ENCODE peak calls at places on chromosome 9, in nine cellular contexts. A, V, P, J, N, C, I, D and U are unnamed samples.

GRCh38 chr9:124835026-124835501 is 18.2 kb upstream of the WDR38 start:
- DNase-seq in A (peak), V (no peak), P (peak), J (no peak), N (peak), C (peak), I (peak), D (peak), U (peak)

GRCh38 chr9:4293293-4293931 is 6.5 kb downstream of the GLIS3 start:
- DNase-seq in A (no peak), V (no peak), P (peak), J (no peak), N (no peak), C (no peak), I (no peak), D (no peak), U (no peak)

GRCh38 chr9:130118841-130119520 is 53.2 kb upstream of the NCS1 start:
- DNase-seq in A (no peak), V (no peak), P (no peak), J (no peak), N (no peak), C (no peak), I (no peak), D (no peak), U (no peak)

GRCh38 chr9:95305770-95306492 is 11.6 kb downstream of the FANCC start:
- DNase-seq in A (no peak), V (no peak), P (peak), J (no peak), N (no peak), C (no peak), I (no peak), D (no peak), U (no peak)

GRCh38 chr9:124345751-124346281 is 69.4 kb downstream of the PSMB7 start:
- DNase-seq in A (no peak), V (no peak), P (no peak), J (no peak), N (no peak), C (no peak), I (no peak), D (no peak), U (no peak)

GRCh38 chr9:123064662-123065061 is 31.2 kb downstream of the GPR21 start:
- DNase-seq in A (no peak), V (no peak), P (no peak), J (no peak), N (no peak), C (no peak), I (no peak), D (no peak), U (no peak)

GRCh38 chr9:15785584-15785983 is 232.7 kb downstream of the CCDC171 start:
- DNase-seq in A (no peak), V (no peak), P (no peak), J (no peak), N (no peak), C (no peak), I (no peak), D (no peak), U (no peak)

GRCh38 chr9:108048406-108049025 is 558.9 kb upstream of the KLF4 start:
- DNase-seq in A (no peak), V (no peak), P (no peak), J (no peak), N (no peak), C (no peak), I (no peak), D (no peak), U (no peak)

GRCh38 chr9:36597412-36598178 is 24.9 kb downstream of the MELK start:
- DNase-seq in A (no peak), V (peak), P (peak), J (no peak), N (no peak), C (no peak), I (no peak), D (no peak), U (no peak)

GRCh38 chr9:127904518-127904887 is 5.1 kb upstream of the ST6GALNAC6 start:
- DNase-seq in A (no peak), V (no peak), P (no peak), J (no peak), N (no peak), C (peak), I (peak), D (no peak), U (peak)

GRCh38 chr9:36399980-36400331 is at the start of gene RNF38:
- DNase-seq in A (no peak), V (no peak), P (no peak), J (no peak), N (no peak), C (no peak), I (no peak), D (no peak), U (no peak)

GRCh38 chr9:3880851-3881250 is 355.1 kb upstream of the RFX3 start:
- DNase-seq in A (no peak), V (no peak), P (peak), J (no peak), N (no peak), C (no peak), I (no peak), D (no peak), U (no peak)

GRCh38 chr9:115672477-115673316 is 480.9 kb upstream of the PAPPA start:
- DNase-seq in A (no peak), V (no peak), P (peak), J (no peak), N (no peak), C (no peak), I (no peak), D (no peak), U (no peak)

GRCh38 chr9:78557540-78557939 is 260.6 kb downstream of the PSAT1 start:
- DNase-seq in A (no peak), V (no peak), P (no peak), J (no peak), N (no peak), C (no peak), I (no peak), D (no peak), U (no peak)

GRCh38 chr9:123604861-123605260 is 248.9 kb downstream of the CRB2 start:
- DNase-seq in A (no peak), V (no peak), P (no peak), J (no peak), N (no peak), C (no peak), I (no peak), D (no peak), U (no peak)

DNA sequence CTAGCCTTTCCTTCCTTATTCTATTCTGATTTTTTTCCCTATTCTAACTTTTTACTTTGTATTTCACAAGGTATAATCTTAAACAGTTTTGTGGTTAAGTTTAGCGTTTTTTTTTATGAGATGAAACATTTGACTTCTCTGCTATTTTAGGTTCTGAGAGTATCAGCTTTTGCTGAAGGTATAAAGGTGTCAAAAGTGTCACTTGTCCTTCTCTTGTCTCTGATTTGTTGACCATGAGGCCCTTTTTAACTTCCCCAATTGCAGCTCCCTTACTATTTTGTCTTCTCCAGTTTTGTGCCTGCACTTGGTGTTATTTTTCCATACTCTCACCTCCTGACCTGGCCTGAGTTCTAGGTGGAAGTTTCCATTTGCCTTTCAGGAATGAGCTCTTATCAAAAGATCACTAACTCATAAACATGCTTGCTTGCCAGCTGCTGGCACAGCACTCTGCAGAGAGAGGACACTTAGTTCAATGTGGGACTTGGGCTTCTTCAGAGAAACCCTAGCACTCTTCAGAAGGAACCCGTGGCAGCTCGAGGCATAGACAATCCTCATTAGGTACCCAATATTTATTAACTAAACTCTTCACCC is 106.6 kb downstream of the FRMD3 start:
- DNase-seq in A (peak), V (no peak), P (peak), J (peak), N (peak), C (peak), I (no peak), D (peak), U (no peak)
- H3K27ac ChIP-seq in A (peak), V (no peak), P (peak), J (peak), N (peak), C (peak), I (peak), D (peak), U (no peak)

GRCh38 chr9:137161558-137162483 is 8.0 kb downstream of the LRRC26 start:
- DNase-seq in A (no peak), V (peak), P (peak), J (no peak), N (no peak), C (no peak), I (no peak), D (no peak), U (no peak)

GRCh38 chr9:137160054-137160425 is 9.8 kb downstream of the LRRC26 start:
- DNase-seq in A (no peak), V (no peak), P (no peak), J (no peak), N (no peak), C (no peak), I (no peak), D (no peak), U (no peak)

GRCh38 chr9:137162505-137163100 is 7.2 kb downstream of the LRRC26 start:
- DNase-seq in A (peak), V (no peak), P (peak), J (no peak), N (peak), C (peak), I (no peak), D (no peak), U (no peak)

GRCh38 chr9:137159105-137160053 is 10.5 kb downstream of the LRRC26 start:
- DNase-seq in A (no peak), V (no peak), P (no peak), J (no peak), N (no peak), C (no peak), I (no peak), D (no peak), U (no peak)

DNA sequence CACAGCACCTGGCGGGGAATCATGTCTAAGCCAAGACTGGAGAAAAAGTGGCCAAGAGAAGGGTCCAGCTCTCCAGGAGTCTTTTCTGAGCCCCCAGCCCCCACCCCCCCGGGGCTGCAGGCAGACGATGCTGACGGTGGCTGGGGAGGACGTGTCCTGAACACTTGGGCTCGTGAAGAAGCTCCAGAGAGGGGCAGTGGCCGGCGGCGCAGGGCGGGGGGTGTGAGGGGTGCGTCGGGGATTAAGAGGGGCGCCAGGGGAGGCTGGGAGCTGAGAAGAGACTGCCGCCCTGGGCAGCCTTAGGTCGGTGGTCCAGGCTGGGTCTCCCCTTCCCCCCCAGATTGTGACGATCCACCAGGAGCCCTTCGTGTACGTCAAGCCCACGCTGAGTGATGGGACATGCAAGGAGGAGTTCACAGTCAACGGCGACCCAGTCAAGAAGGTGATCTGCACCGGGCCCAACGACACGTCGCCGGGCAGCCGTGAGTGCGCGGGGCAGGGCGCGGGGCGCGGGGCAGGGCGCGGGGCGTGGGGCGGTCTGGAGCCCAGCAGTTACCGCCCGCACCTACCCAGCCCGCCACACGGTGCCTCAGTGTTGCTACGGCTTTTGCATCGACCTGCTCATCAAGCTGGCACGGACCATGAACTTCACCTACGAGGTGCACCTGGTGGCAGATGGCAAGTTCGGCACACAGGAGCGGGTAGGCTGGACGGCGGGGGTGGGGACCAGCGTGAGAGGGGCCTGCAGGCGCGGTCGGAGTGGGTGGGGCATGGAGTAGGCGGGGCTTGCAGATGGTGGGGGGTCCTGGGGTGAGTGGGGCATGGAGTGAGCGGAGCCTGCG is 8.9 kb downstream of the LRRC26 start:
- DNase-seq in A (no peak), V (no peak), P (no peak), J (no peak), N (no peak), C (no peak), I (no peak), D (no peak), U (no peak)
- H3K4me3 ChIP-seq in A (no peak), V (no peak), P (peak), J (no peak), N (no peak), C (no peak), I (no peak), D (no peak), U (no peak)

GRCh38 chr9:136119259-136120118 is 814 bp upstream of the TMEM250 start:
- DNase-seq in A (no peak), V (peak), P (peak), J (peak), N (peak), C (no peak), I (no peak), D (peak), U (no peak)

GRCh38 chr9:136118061-136118366 is 661 bp downstream of the TMEM250 start:
- DNase-seq in A (peak), V (peak), P (no peak), J (no peak), N (no peak), C (no peak), I (no peak), D (no peak), U (no peak)

GRCh38 chr9:136120119-136120393 is 1.4 kb upstream of the TMEM250 start:
- DNase-seq in A (no peak), V (no peak), P (no peak), J (no peak), N (peak), C (no peak), I (no peak), D (no peak), U (no peak)

GRCh38 chr9:136117291-136118060 is 1.2 kb downstream of the TMEM250 start:
- DNase-seq in A (no peak), V (no peak), P (peak), J (peak), N (peak), C (no peak), I (no peak), D (peak), U (no peak)

DNA sequence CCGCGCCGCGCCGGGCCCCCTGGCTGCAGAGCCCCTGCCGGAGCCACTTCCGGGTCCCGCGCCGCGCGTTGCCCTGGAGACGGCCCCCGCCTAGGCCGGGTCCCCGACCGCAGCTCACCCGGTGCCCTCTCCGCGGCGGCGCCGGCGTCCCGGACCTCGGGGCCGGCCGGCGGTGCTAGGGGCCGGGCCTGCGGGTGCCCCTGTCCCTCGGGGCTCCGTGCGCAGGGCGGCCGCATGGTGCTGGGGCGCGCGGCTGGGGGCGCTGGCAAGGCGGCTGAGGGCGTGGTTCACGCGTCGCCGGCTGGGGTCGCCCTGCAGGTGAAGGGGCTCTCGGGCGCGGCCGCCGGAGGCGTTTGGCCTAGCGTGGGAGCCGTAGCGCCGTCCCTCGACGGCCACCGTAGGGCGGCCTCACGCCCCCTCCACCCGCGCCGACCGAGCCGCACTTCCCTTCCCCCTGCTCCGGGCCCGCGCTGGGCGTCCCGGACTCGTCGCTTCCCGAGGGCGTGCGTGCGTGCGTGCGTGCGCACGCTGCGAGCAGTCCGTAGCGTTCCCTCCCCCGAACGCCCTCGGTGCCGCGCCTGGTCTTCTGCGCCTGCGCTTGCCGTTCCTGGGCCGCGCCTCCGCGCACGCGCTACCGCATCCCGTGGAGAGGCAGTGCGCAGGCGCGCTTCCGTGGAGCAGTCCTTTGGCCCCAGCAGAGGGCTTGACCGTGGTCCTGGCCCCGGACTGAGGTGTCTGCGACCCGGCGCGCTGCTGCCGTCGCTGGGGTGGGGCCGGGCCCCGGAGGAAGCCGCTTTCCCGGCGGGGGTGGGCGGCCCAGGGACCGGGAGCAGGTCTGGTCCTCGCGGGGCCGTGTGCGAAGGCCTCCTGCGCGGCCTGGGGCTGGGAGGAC is at the start of gene TMEM250:
- DNase-seq in A (peak), V (peak), P (peak), J (peak), N (peak), C (peak), I (peak), D (peak), U (peak)
- TF ChIP-seq POLR2A in A (peak), V (peak), P (peak), J (peak), N (peak), C (peak), I (peak), D (peak), U (peak)

DNA sequence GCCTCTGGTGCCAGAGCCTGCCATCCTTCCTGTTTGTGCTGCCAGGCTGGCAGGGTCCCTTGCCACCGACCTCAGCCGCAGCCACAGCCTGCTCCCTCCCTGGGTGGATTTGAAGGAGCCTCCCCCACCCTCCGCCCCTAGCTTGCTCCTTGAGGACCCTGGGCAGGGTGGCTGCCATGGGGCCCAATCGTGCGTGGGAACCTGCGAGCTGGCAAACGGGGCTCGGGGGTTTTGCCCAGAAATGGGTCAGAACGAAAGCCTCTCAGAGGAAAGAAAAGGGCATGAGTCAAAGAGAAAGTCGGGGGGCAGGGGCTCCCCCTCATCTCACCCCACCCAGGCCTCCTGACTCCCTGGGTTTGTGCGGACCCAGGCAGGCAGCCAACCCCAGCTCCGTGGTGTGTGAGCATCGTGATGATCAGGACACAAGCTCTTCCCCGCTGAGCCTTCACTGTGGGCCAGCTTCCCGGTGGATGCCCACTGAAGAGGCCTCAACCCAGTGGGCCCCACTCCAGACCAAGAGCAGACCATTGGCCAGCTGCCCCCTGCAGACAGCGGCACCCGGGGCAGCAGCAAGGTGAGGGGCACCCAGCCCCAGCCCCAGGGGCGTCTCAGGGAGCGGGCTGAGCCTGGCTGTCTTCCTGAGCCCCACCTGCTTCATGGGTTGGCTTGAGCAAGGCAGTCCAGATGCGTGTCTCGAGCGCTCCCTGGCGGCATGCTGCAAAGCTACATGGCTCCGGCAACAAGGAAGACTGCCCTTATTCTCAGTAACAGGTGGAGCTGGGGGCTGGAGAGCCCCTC is 3.0 kb upstream of the FUT7 start:
- DNase-seq in A (peak), V (peak), P (peak), J (peak), N (peak), C (peak), I (peak), D (peak), U (peak)
- H3K27ac ChIP-seq in A (no peak), V (no peak), P (peak), J (peak), N (peak), C (peak), I (no peak), D (no peak), U (no peak)

GRCh38 chr9:133535285-133535877 is 877 bp downstream of the ADAMTSL2 start:
- DNase-seq in A (no peak), V (no peak), P (no peak), J (no peak), N (no peak), C (no peak), I (no peak), D (no peak), U (no peak)

GRCh38 chr9:133532937-133533668 is 1.4 kb upstream of the ADAMTSL2 start:
- DNase-seq in A (peak), V (peak), P (peak), J (peak), N (peak), C (peak), I (peak), D (peak), U (peak)

GRCh38 chr9:133536080-133536479 is 1.6 kb downstream of the ADAMTSL2 start:
- DNase-seq in A (no peak), V (no peak), P (no peak), J (no peak), N (no peak), C (no peak), I (no peak), D (no peak), U (no peak)

GRCh38 chr9:133533878-133534277 is 626 bp upstream of the ADAMTSL2 start:
- DNase-seq in A (no peak), V (no peak), P (no peak), J (no peak), N (no peak), C (no peak), I (no peak), D (no peak), U (no peak)

GRCh38 chr9:133534346-133535284 is at the start of gene ADAMTSL2:
- DNase-seq in A (peak), V (peak), P (no peak), J (peak), N (peak), C (peak), I (peak), D (no peak), U (peak)
- H3K4me3 ChIP-seq in A (no peak), V (no peak), P (no peak), J (peak), N (peak), C (peak), I (peak), D (peak), U (peak)

GRCh38 chr9:33125871-33126822 is 41.0 kb downstream of the B4GALT1 start:
- DNase-seq in A (no peak), V (no peak), P (peak), J (no peak), N (no peak), C (no peak), I (peak), D (no peak), U (no peak)
- TF ChIP-seq POLR2A in A (no peak), V (no peak), P (no peak), J (no peak), N (no peak), C (no peak), I (no peak), D (no peak), U (no peak)

GRCh38 chr9:35111006-35111933 is 4.4 kb downstream of the ATOSB start:
- DNase-seq in A (peak), V (peak), P (peak), J (peak), N (peak), C (peak), I (peak), D (peak), U (peak)
- H3K27ac ChIP-seq in A (peak), V (peak), P (peak), J (peak), N (peak), C (peak), I (peak), D (peak), U (peak)